ENCODE peak calls at places on chromosomes 5 and 9, in seven cellular contexts. One of them, this sample, is unnamed.

GRCh38 chr9:93968451-93969327 is 13.5 kb upstream of the BARX1 start:
- DNase-seq in G401: no peak
- DNase-seq in LoVo: no peak
- DNase-seq in stimulated activated naive CD4-positive, alpha-beta T cell: no peak
- DNase-seq in foreskin melanocyte: no peak
- DNase-seq in stimulated activated CD4-positive, alpha-beta T cell treated with anti-CD3 and anti-CD28 coated beads, Interleukin-12 subunit alpha, Interleukin-12 subunit beta, amount 100 ng/mL, for 4 hours: no peak
- DNase-seq in NCI-H446: no peak
- DNase-seq in this sample: no peak

GRCh38 chr5:98775246-98775961 is 1.9 kb downstream of the RGMB start:
- DNase-seq in stimulated activated naive CD4-positive, alpha-beta T cell: no peak
- DNase-seq in NCI-H446: no peak
- DNase-seq in G401: no peak
- DNase-seq in LoVo: no peak
- DNase-seq in stimulated activated CD4-positive, alpha-beta T cell treated with anti-CD3 and anti-CD28 coated beads, Interleukin-12 subunit alpha, Interleukin-12 subunit beta, amount 100 ng/mL, for 4 hours: no peak
- DNase-seq in foreskin melanocyte: no peak
- DNase-seq in this sample: no peak

GRCh38 chr5:55485073-55485472 is 49.7 kb downstream of the PLPP1 start:
- DNase-seq in stimulated activated naive CD4-positive, alpha-beta T cell: no peak
- DNase-seq in G401: no peak
- DNase-seq in NCI-H446: no peak
- DNase-seq in LoVo: no peak
- DNase-seq in foreskin melanocyte: no peak
- DNase-seq in stimulated activated CD4-positive, alpha-beta T cell treated with anti-CD3 and anti-CD28 coated beads, Interleukin-12 subunit alpha, Interleukin-12 subunit beta, amount 100 ng/mL, for 4 hours: no peak
- DNase-seq in this sample: no peak

GRCh38 chr5:145939532-145940065 is 3.2 kb downstream of the SH3RF2 start:
- DNase-seq in NCI-H446: no peak
- DNase-seq in stimulated activated CD4-positive, alpha-beta T cell treated with anti-CD3 and anti-CD28 coated beads, Interleukin-12 subunit alpha, Interleukin-12 subunit beta, amount 100 ng/mL, for 4 hours: no peak
- DNase-seq in foreskin melanocyte: no peak
- DNase-seq in stimulated activated naive CD4-positive, alpha-beta T cell: no peak
- DNase-seq in G401: no peak
- DNase-seq in LoVo: peak; percentile 78
- DNase-seq in this sample: no peak

GRCh38 chr5:31731016-31731415 is 92.1 kb downstream of the PDZD2 start:
- DNase-seq in stimulated activated CD4-positive, alpha-beta T cell treated with anti-CD3 and anti-CD28 coated beads, Interleukin-12 subunit alpha, Interleukin-12 subunit beta, amount 100 ng/mL, for 4 hours: no peak
- DNase-seq in LoVo: no peak
- DNase-seq in stimulated activated naive CD4-positive, alpha-beta T cell: no peak
- DNase-seq in G401: no peak
- DNase-seq in NCI-H446: no peak
- DNase-seq in foreskin melanocyte: no peak
- DNase-seq in this sample: no peak

GRCh38 chr5:174972291-174972690 is 247.9 kb downstream of the MSX2 start:
- DNase-seq in foreskin melanocyte: no peak
- DNase-seq in LoVo: peak; percentile 11
- DNase-seq in NCI-H446: no peak
- DNase-seq in stimulated activated naive CD4-positive, alpha-beta T cell: no peak
- DNase-seq in G401: no peak
- DNase-seq in stimulated activated CD4-positive, alpha-beta T cell treated with anti-CD3 and anti-CD28 coated beads, Interleukin-12 subunit alpha, Interleukin-12 subunit beta, amount 100 ng/mL, for 4 hours: no peak
- DNase-seq in this sample: no peak

GRCh38 chr9:33297455-33297854 is 7.1 kb downstream of the NFX1 start:
- DNase-seq in LoVo: no peak
- DNase-seq in G401: peak; percentile 15
- DNase-seq in stimulated activated naive CD4-positive, alpha-beta T cell: no peak
- DNase-seq in stimulated activated CD4-positive, alpha-beta T cell treated with anti-CD3 and anti-CD28 coated beads, Interleukin-12 subunit alpha, Interleukin-12 subunit beta, amount 100 ng/mL, for 4 hours: no peak
- DNase-seq in NCI-H446: no peak
- DNase-seq in foreskin melanocyte: no peak
- DNase-seq in this sample: no peak

GRCh38 chr5:168377525-168377924 is 86.1 kb downstream of the WWC1 start:
- DNase-seq in NCI-H446: no peak
- DNase-seq in LoVo: no peak
- DNase-seq in G401: no peak
- DNase-seq in stimulated activated naive CD4-positive, alpha-beta T cell: no peak
- DNase-seq in foreskin melanocyte: no peak
- DNase-seq in stimulated activated CD4-positive, alpha-beta T cell treated with anti-CD3 and anti-CD28 coated beads, Interleukin-12 subunit alpha, Interleukin-12 subunit beta, amount 100 ng/mL, for 4 hours: no peak
- DNase-seq in this sample: no peak

GRCh38 chr5:40277161-40277906 is 402.4 kb upstream of the PTGER4 start:
- DNase-seq in foreskin melanocyte: no peak
- DNase-seq in LoVo: no peak
- DNase-seq in NCI-H446: no peak
- DNase-seq in stimulated activated naive CD4-positive, alpha-beta T cell: no peak
- DNase-seq in stimulated activated CD4-positive, alpha-beta T cell treated with anti-CD3 and anti-CD28 coated beads, Interleukin-12 subunit alpha, Interleukin-12 subunit beta, amount 100 ng/mL, for 4 hours: peak; percentile 22
- DNase-seq in G401: no peak
- DNase-seq in this sample: peak; percentile 62

GRCh38 chr5:64585654-64586053 is 79.8 kb downstream of the RGS7BP start:
- DNase-seq in NCI-H446: no peak
- DNase-seq in G401: no peak
- DNase-seq in foreskin melanocyte: no peak
- DNase-seq in stimulated activated naive CD4-positive, alpha-beta T cell: no peak
- DNase-seq in LoVo: no peak
- DNase-seq in stimulated activated CD4-positive, alpha-beta T cell treated with anti-CD3 and anti-CD28 coated beads, Interleukin-12 subunit alpha, Interleukin-12 subunit beta, amount 100 ng/mL, for 4 hours: no peak
- DNase-seq in this sample: no peak

GRCh38 chr9:125235805-125236534 is 5.2 kb downstream of the HSPA5 start:
- DNase-seq in foreskin melanocyte: no peak
- DNase-seq in stimulated activated CD4-positive, alpha-beta T cell treated with anti-CD3 and anti-CD28 coated beads, Interleukin-12 subunit alpha, Interleukin-12 subunit beta, amount 100 ng/mL, for 4 hours: no peak
- DNase-seq in stimulated activated naive CD4-positive, alpha-beta T cell: no peak
- DNase-seq in LoVo: peak; percentile 16
- DNase-seq in G401: no peak
- DNase-seq in NCI-H446: no peak
- DNase-seq in this sample: peak; percentile 14

GRCh38 chr5:137831526-137831925 is 36.1 kb upstream of the MYOT start:
- DNase-seq in stimulated activated naive CD4-positive, alpha-beta T cell: no peak
- DNase-seq in foreskin melanocyte: no peak
- DNase-seq in G401: no peak
- DNase-seq in stimulated activated CD4-positive, alpha-beta T cell treated with anti-CD3 and anti-CD28 coated beads, Interleukin-12 subunit alpha, Interleukin-12 subunit beta, amount 100 ng/mL, for 4 hours: no peak
- DNase-seq in NCI-H446: no peak
- DNase-seq in LoVo: no peak
- DNase-seq in this sample: no peak

GRCh38 chr5:65981548-65981947 is 55.2 kb downstream of the ERBIN start:
- DNase-seq in G401: no peak
- DNase-seq in stimulated activated CD4-positive, alpha-beta T cell treated with anti-CD3 and anti-CD28 coated beads, Interleukin-12 subunit alpha, Interleukin-12 subunit beta, amount 100 ng/mL, for 4 hours: no peak
- DNase-seq in foreskin melanocyte: no peak
- DNase-seq in LoVo: no peak
- DNase-seq in NCI-H446: no peak
- DNase-seq in stimulated activated naive CD4-positive, alpha-beta T cell: no peak
- DNase-seq in this sample: no peak

GRCh38 chr5:112390327-112390726 is 28.8 kb downstream of the EPB41L4A start:
- DNase-seq in stimulated activated CD4-positive, alpha-beta T cell treated with anti-CD3 and anti-CD28 coated beads, Interleukin-12 subunit alpha, Interleukin-12 subunit beta, amount 100 ng/mL, for 4 hours: no peak
- DNase-seq in stimulated activated naive CD4-positive, alpha-beta T cell: no peak
- DNase-seq in G401: no peak
- DNase-seq in foreskin melanocyte: no peak
- DNase-seq in LoVo: no peak
- DNase-seq in NCI-H446: no peak
- DNase-seq in this sample: no peak

GRCh38 chr9:20906326-20906725 is 125.1 kb downstream of the HACD4 start:
- DNase-seq in stimulated activated naive CD4-positive, alpha-beta T cell: no peak
- DNase-seq in foreskin melanocyte: no peak
- DNase-seq in stimulated activated CD4-positive, alpha-beta T cell treated with anti-CD3 and anti-CD28 coated beads, Interleukin-12 subunit alpha, Interleukin-12 subunit beta, amount 100 ng/mL, for 4 hours: no peak
- DNase-seq in G401: no peak
- DNase-seq in LoVo: no peak
- DNase-seq in NCI-H446: no peak
- DNase-seq in this sample: no peak

GRCh38 chr9:96015876-96016686 is 140.6 kb downstream of the ERCC6L2 start:
- DNase-seq in stimulated activated naive CD4-positive, alpha-beta T cell: no peak
- DNase-seq in NCI-H446: no peak
- DNase-seq in foreskin melanocyte: no peak
- DNase-seq in G401: no peak
- DNase-seq in stimulated activated CD4-positive, alpha-beta T cell treated with anti-CD3 and anti-CD28 coated beads, Interleukin-12 subunit alpha, Interleukin-12 subunit beta, amount 100 ng/mL, for 4 hours: no peak
- DNase-seq in LoVo: no peak
- DNase-seq in this sample: peak; percentile 58

GRCh38 chr5:94347130-94347529 is 271.3 kb downstream of the KIAA0825 start:
- DNase-seq in foreskin melanocyte: no peak
- DNase-seq in NCI-H446: no peak
- DNase-seq in G401: no peak
- DNase-seq in stimulated activated CD4-positive, alpha-beta T cell treated with anti-CD3 and anti-CD28 coated beads, Interleukin-12 subunit alpha, Interleukin-12 subunit beta, amount 100 ng/mL, for 4 hours: no peak
- DNase-seq in LoVo: no peak
- DNase-seq in stimulated activated naive CD4-positive, alpha-beta T cell: no peak
- DNase-seq in this sample: no peak

GRCh38 chr9:133114451-133114885 is 6.6 kb downstream of the RALGDS start:
- DNase-seq in LoVo: no peak
- DNase-seq in stimulated activated CD4-positive, alpha-beta T cell treated with anti-CD3 and anti-CD28 coated beads, Interleukin-12 subunit alpha, Interleukin-12 subunit beta, amount 100 ng/mL, for 4 hours: no peak
- DNase-seq in G401: peak; percentile 46
- DNase-seq in foreskin melanocyte: peak; percentile 48
- DNase-seq in stimulated activated naive CD4-positive, alpha-beta T cell: no peak
- DNase-seq in NCI-H446: no peak
- DNase-seq in this sample: no peak

GRCh38 chr9:114000063-114000454 is 78.0 kb downstream of the AMBP start:
- DNase-seq in NCI-H446: no peak
- DNase-seq in stimulated activated naive CD4-positive, alpha-beta T cell: no peak
- DNase-seq in G401: no peak
- DNase-seq in foreskin melanocyte: no peak
- DNase-seq in stimulated activated CD4-positive, alpha-beta T cell treated with anti-CD3 and anti-CD28 coated beads, Interleukin-12 subunit alpha, Interleukin-12 subunit beta, amount 100 ng/mL, for 4 hours: no peak
- DNase-seq in LoVo: no peak
- DNase-seq in this sample: no peak

GRCh38 chr5:78495800-78496199 is 135.4 kb downstream of the SCAMP1 start:
- DNase-seq in NCI-H446: no peak
- DNase-seq in stimulated activated CD4-positive, alpha-beta T cell treated with anti-CD3 and anti-CD28 coated beads, Interleukin-12 subunit alpha, Interleukin-12 subunit beta, amount 100 ng/mL, for 4 hours: no peak
- DNase-seq in LoVo: no peak
- DNase-seq in foreskin melanocyte: no peak
- DNase-seq in stimulated activated naive CD4-positive, alpha-beta T cell: no peak
- DNase-seq in G401: no peak
- DNase-seq in this sample: no peak

GRCh38 chr9:114928092-114928491 is 2.3 kb downstream of the TNFSF8 start:
- DNase-seq in NCI-H446: no peak
- DNase-seq in G401: no peak
- DNase-seq in stimulated activated CD4-positive, alpha-beta T cell treated with anti-CD3 and anti-CD28 coated beads, Interleukin-12 subunit alpha, Interleukin-12 subunit beta, amount 100 ng/mL, for 4 hours: no peak
- DNase-seq in stimulated activated naive CD4-positive, alpha-beta T cell: no peak
- DNase-seq in foreskin melanocyte: no peak
- DNase-seq in LoVo: no peak
- DNase-seq in this sample: no peak

GRCh38 chr5:129852747-129853352 is 51.4 kb upstream of the CHSY3 start:
- DNase-seq in G401: peak; percentile 37
- DNase-seq in foreskin melanocyte: peak; percentile 71
- DNase-seq in stimulated activated CD4-positive, alpha-beta T cell treated with anti-CD3 and anti-CD28 coated beads, Interleukin-12 subunit alpha, Interleukin-12 subunit beta, amount 100 ng/mL, for 4 hours: peak; percentile 68
- DNase-seq in NCI-H446: peak; percentile 66
- DNase-seq in LoVo: peak; percentile 73
- DNase-seq in stimulated activated naive CD4-positive, alpha-beta T cell: peak; percentile 23
- DNase-seq in this sample: peak; percentile 57

GRCh38 chr5:134018986-134019316 is 14.2 kb upstream of the VDAC1 start:
- DNase-seq in foreskin melanocyte: no peak
- DNase-seq in LoVo: no peak
- DNase-seq in NCI-H446: no peak
- DNase-seq in stimulated activated CD4-positive, alpha-beta T cell treated with anti-CD3 and anti-CD28 coated beads, Interleukin-12 subunit alpha, Interleukin-12 subunit beta, amount 100 ng/mL, for 4 hours: no peak
- DNase-seq in stimulated activated naive CD4-positive, alpha-beta T cell: no peak
- DNase-seq in G401: no peak
- DNase-seq in this sample: no peak